ENCODE peak calls at places on chromosomes 13 and 19, in eight cellular contexts. V is EL; X is GM18507; A is activated T-cell treated with anti-CD3 and anti-CD28 coated beads, Interleukin-2, amount 50 U/mL, for 48 hours; D is activated CD8-positive, alpha-beta memory T cell treated with anti-CD3 and anti-CD28 coated beads, Interleukin-2, amount 10 ng/mL, durations not matched to agents 7 days and 5 days; J is IMR-90; B is BE2C; S is SJCRH30. U is an unnamed sample.

GRCh38 chr13:106139407-106139806 is 396.1 kb downstream of the EFNB2 start:
- DNase-seq in B (no peak), V (no peak), S (no peak), J (peak), X (no peak), D (no peak), A (no peak), U (no peak)

GRCh38 chr13:95201814-95202521 is 99.3 kb downstream of the ABCC4 start:
- DNase-seq in S (no peak), B (peak), D (no peak), A (no peak), V (no peak), X (no peak), J (peak), U (no peak)

GRCh38 chr19:3360494-3361383 is 5.6 kb upstream of the NFIC start:
- DNase-seq in V (peak), J (no peak), D (peak), X (no peak), A (peak), B (peak), S (no peak), U (peak)

GRCh38 chr19:35545855-35546381 is 492 bp downstream of the TMEM147 start:
- DNase-seq in A (peak), S (peak), X (peak), D (peak), J (no peak), V (peak), B (peak), U (peak)

GRCh38 chr13:110445722-110446569 is 115.6 kb downstream of the RAB20 start:
- DNase-seq in B (no peak), V (peak), J (peak), A (no peak), X (no peak), S (no peak), D (no peak), U (no peak)

GRCh38 chr13:30750036-30750435 is 14.7 kb downstream of the ALOX5AP start:
- DNase-seq in J (no peak), S (peak), A (no peak), X (no peak), B (no peak), D (no peak), V (no peak), U (no peak)

GRCh38 chr19:28341810-28342350 is 871.1 kb downstream of the UQCRFS1 start:
- DNase-seq in J (no peak), V (no peak), X (no peak), A (no peak), S (no peak), D (no peak), B (no peak), U (no peak)

GRCh38 chr13:40664100-40665060 is 2.1 kb downstream of the FOXO1 start:
- DNase-seq in B (peak), D (peak), A (peak), J (no peak), X (no peak), S (peak), V (peak), U (peak)

GRCh38 chr13:77379508-77379907 is 52.6 kb upstream of the MYCBP2 start:
- DNase-seq in B (no peak), V (no peak), D (no peak), S (no peak), A (no peak), X (no peak), J (no peak), U (no peak)

GRCh38 chr19:58535857-58536256 is 8.0 kb upstream of the TRIM28 start:
- DNase-seq in B (no peak), S (no peak), A (no peak), J (no peak), X (no peak), D (no peak), V (no peak), U (no peak)

GRCh38 chr13:33381906-33382305 is 96.4 kb upstream of the STARD13 start:
- DNase-seq in D (no peak), J (no peak), V (no peak), A (no peak), B (no peak), X (no peak), S (no peak), U (no peak)

GRCh38 chr13:64278493-64278892 is 2862.8 kb upstream of the PCDH20 start:
- DNase-seq in V (peak), D (no peak), S (no peak), A (no peak), X (no peak), B (no peak), J (peak), U (no peak)

GRCh38 chr13:100542546-100543156 is 45.9 kb downstream of the GGACT start:
- DNase-seq in X (peak), B (no peak), S (peak), V (peak), D (peak), J (peak), A (no peak), U (no peak)

GRCh38 chr13:80830431-80830830 is 489.5 kb upstream of the SPRY2 start:
- DNase-seq in B (no peak), V (no peak), J (no peak), S (no peak), D (no peak), A (no peak), X (no peak), U (no peak)